ENCODE peak calls at places on chromosomes 11 and 22, in four cellular contexts. P is pancreas, Y is left ventricle myocardium inferior, J is fibroblast of lung. T is an unnamed sample.

GRCh38 chr11:3753110-3753509 is 44.2 kb downstream of the NUP98 start:
- DNase-seq in Y (no peak), P (no peak), J (no peak), T (no peak)

GRCh38 chr11:9025101-9025850 is 21.5 kb upstream of the NRIP3 start:
- DNase-seq in Y (no peak), P (no peak), J (no peak), T (no peak)

GRCh38 chr11:27207025-27207650 is 155.9 kb downstream of the CCDC34 start:
- DNase-seq in P (no peak), Y (no peak), J (peak; percentile 70), T (no peak)

GRCh38 chr11:74055938-74056337 is 47.1 kb upstream of the UCP3 start:
- DNase-seq in P (no peak), Y (no peak), J (peak; percentile 79), T (peak; percentile 38)

GRCh38 chr22:42887523-42888507 is 30.7 kb upstream of the ARFGAP3 start:
- DNase-seq in J (no peak), Y (no peak), P (peak; percentile 78), T (no peak)

GRCh38 chr11:80227915-80228314 is 787.1 kb upstream of the TENM4 start:
- DNase-seq in Y (no peak), P (no peak), J (no peak), T (no peak)

GRCh38 chr11:133990501-133990900 is 33.7 kb upstream of the IGSF9B start:
- DNase-seq in J (no peak), Y (peak; percentile 3), P (no peak), T (no peak)

GRCh38 chr22:40014661-40015255 is 20.0 kb downstream of the FAM83F start:
- DNase-seq in P (no peak), J (no peak), Y (no peak), T (no peak)

GRCh38 chr22:37571258-37571991 is 8.5 kb downstream of the LGALS2 start:
- DNase-seq in J (peak; percentile 65), P (peak; percentile 64), Y (no peak), T (no peak)

GRCh38 chr11:2297623-2298030 is 4.1 kb downstream of the C11orf21 start:
- DNase-seq in J (no peak), P (no peak), Y (no peak), T (no peak)

DNA sequence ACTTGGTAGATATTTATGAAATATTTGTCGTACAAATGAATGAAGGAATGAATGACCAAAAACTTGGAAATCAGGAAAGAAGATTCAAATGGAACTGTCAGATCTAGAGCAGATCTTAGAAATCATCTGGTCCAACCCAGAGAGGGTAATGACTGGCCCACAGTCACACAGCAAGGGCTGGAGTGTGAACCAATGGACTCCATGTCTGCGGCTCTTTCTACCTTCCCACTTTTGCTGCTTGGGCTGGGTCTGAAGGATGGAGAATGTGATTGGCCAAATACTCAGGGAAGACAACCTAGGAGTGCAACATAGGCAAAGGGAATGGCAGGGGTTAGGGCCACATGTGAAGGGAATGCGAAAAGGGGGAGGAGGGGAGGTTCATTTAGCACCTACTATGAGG is 5.8 kb upstream of the DGKZ start:
- DNase-seq in P (no peak), J (no peak), Y (no peak), T (no peak)
- H3K27ac ChIP-seq in P (no peak overlapping the region), J (no peak overlapping the region), Y (peak overlapping the region; percentile 96), T (no peak overlapping the region)

GRCh38 chr11:121590772-121591404 is 138.1 kb upstream of the SORL1-AS1 start:
- DNase-seq in Y (no peak), J (no peak), P (no peak), T (no peak)

GRCh38 chr11:121591405-121592033 is 138.8 kb upstream of the SORL1-AS1 start:
- DNase-seq in P (peak; percentile 77), J (peak; percentile 60), Y (no peak), T (peak; percentile 63)

GRCh38 chr11:121592708-121593107 is 139.9 kb upstream of the SORL1-AS1 start:
- DNase-seq in Y (no peak), J (no peak), P (no peak), T (no peak)

GRCh38 chr11:121595717-121596156 is 143.0 kb upstream of the SORL1-AS1 start:
- DNase-seq in J (peak; percentile 100), P (no peak), Y (no peak), T (peak; percentile 98)

GRCh38 chr11:121596195-121597145 is 143.7 kb upstream of the SORL1-AS1 start:
- DNase-seq in P (no peak), J (peak; percentile 41), Y (no peak), T (no peak)
- H3K27ac ChIP-seq in P (no peak overlapping the region), J (peak overlapping the region; percentile 77), Y (no peak overlapping the region), T (peak overlapping the region; percentile 88)

DNA sequence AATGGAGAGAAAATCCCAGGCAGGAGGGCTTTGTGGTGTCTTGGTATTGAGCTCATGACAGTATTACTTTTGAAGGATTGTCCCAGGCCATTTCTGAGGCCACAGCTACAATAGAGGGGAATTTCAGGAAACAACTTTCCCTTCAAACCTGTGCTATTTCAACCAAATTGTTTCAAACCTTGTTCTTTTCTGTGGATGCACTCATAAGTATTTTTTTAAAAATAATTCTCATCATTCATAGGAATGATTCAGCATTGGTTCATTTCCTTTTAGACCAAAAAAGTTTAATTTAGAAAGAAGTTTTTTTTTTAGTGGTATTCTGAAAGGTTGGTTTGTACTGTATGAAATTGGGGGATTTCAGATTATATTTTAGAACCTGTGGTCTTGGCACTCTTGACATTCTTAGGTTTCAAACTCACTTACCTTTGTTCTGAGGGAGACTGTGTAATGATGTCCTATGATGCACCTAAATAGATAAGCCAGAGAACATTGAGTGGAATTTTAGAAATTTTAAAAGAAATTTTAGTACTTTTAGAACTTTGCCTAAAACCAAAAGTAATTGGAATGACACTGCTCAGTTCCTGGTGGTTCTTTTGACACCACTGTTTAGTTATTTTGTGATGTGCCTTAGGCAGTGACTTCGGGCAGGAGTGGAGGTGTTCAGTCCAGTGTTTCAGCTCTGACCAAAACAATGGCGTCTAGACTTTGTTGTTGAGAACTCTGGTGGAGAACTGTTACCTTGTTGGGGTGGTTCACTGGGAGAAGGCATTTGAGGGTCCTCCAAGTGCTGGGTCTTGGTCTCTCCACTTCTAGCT is 12.2 kb downstream of the TEAD1 start:
- DNase-seq in J (peak; percentile 63), P (no peak), Y (no peak), T (no peak)
- H3K27ac ChIP-seq in J (peak overlapping the region; percentile 42), P (no peak overlapping the region), Y (no peak overlapping the region), T (peak overlapping the region; percentile 63)

DNA sequence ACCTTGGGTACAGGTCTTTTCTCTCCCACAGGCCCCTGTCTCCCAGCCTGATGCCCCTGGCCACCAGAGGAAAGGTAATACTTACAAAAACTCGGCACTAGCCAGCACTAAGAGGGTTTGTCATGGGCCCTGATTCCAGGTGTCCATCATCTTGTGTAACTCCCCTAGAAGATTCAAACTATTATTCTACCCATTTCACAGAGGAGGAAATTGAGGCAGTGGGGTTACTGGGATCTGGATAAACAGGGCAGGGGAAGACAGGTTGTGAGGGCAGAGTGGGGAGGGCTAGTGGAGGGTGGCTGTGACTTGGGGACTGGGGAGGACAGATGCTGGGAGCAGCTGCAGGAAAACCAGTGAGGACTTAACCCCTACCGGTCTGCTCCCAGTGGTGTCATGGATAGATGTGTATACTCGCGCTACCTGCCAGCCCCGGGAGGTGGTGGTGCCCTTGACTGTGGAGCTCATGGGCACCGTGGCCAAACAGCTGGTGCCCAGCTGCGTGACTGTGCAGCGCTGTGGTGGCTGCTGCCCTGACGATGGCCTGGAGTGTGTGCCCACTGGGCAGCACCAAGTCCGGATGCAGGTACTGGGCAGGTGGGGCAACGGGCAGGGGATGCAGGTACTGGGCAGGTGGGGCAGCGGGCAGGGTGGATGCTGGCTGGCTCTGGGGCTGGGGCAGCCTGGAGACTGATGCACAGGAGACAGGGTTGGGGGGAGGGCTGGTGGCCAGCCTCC is 1.2 kb downstream of the VEGFB start:
- DNase-seq in Y (no peak), J (no peak), P (peak; percentile 62), T (no peak)
- H3K27ac ChIP-seq in Y (peak overlapping the region; percentile 95), J (no peak overlapping the region), P (peak overlapping the region; percentile 85), T (no peak overlapping the region)

DNA sequence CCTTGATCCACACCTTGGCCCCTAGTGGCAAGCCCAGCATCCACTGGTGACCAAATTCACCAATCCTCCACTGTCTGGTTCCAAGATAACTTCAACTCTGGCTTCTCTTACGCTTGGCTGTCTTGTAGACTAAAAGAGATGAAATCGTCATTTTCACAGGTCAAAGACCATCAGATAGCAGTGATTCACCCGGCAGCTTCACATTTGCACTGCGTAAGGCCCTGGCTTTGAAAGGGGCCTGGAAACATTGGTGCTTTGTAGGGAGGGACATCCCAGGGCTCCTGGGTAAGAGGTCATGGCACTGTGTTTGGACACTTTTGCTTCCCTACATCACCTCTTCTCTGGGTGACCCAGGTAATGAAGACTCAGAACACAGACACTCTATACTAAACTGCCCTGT is 30.1 kb upstream of the FADD start:
- DNase-seq in P (no peak), Y (no peak), J (peak; percentile 15), T (no peak)
- H3K27ac ChIP-seq in P (no peak overlapping the region), Y (no peak overlapping the region), J (no peak overlapping the region), T (no peak overlapping the region)

GRCh38 chr22:28139993-28140392 is 220.9 kb upstream of the PITPNB start:
- DNase-seq in Y (no peak), J (peak; percentile 97), P (no peak), T (peak; percentile 71)
- H3K27ac ChIP-seq in Y (no peak overlapping the region), J (peak overlapping the region; percentile 40), P (no peak overlapping the region), T (peak overlapping the region; percentile 81)

GRCh38 chr11:14218728-14219127 is 140.3 kb downstream of the RRAS2 start:
- DNase-seq in Y (no peak), P (no peak), J (no peak), T (no peak)
- H3K27ac ChIP-seq in Y (no peak overlapping the region), P (no peak overlapping the region), J (no peak overlapping the region), T (no peak overlapping the region)

DNA sequence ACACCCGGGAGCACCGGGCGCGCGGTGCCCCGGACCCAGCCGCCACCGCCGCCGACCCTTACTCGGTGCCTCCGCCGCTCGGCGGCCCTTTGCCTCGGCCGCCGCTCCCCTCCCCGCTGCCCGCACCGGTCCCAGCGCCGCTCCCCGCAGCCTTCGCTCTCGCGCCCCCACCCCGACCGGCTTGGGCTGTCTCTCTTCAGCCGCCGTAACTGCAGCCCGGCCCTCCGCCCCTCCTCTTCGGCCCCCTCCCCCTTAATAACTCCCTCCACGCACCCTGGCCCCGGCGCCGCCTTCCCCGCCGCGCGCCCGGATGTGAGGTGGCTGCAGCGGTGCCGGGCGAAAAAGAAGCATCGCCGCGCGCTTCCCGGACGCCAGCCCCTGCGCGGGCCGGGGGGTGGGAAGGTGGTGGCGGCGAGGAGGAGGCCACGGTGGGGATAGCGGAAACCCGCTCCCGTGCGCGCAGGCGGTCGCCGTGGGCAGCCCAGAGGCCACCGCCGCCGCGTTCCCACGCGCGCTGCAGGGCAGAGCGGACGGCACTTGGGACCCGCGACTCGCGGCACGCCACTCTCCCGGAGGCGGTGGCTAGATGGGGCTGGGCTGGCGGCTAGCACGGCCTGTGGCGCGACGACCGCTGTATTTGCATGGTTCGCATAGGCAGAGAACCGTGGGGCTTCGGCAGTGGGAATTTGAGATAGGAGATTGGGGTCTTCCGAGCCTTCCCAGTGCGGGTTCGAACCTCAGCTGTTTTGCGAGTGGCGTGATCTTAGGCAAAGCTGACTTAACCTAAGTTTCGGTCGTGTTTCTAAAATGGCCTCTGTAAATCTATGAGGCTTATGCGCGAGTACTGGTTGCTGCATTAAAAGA is at the start of gene EIF4ENIF1:
- DNase-seq in J (peak; percentile 86), Y (peak; percentile 92), P (peak; percentile 86), T (peak; percentile 45)
- H3K27ac ChIP-seq in J (peak within 1 kb of the TSS; percentile 93), Y (peak within 1 kb of the TSS; percentile 99), P (peak within 1 kb of the TSS; percentile 97), T (peak within 1 kb of the TSS; percentile 77)

GRCh38 chr11:95322546-95322945 is 91.5 kb upstream of the SESN3 start:
- DNase-seq in J (peak; percentile 88), P (no peak), Y (no peak), T (no peak)
- H3K27ac ChIP-seq in J (no peak overlapping the region), P (no peak overlapping the region), Y (peak overlapping the region; percentile 42), T (no peak overlapping the region)

T was measured in AG04450.